ENCODE peak calls at places on chromosomes 7 and 10, in seven cellular contexts. E, J, P, D, H, C and W are unnamed samples. For H3K36me3 and H3K4me1, the result is how much of the 10 kb centered on the place peaks cover.

GRCh38 chr10:130430852-130431704 is 294.9 kb downstream of the GLRX3 start:
- DNase-seq in E (no peak), J (no peak), P (no peak), D (no peak), H (no peak), C (no peak), W (no peak)

GRCh38 chr7:27183682-27184341 is 1.2 kb downstream of the HOXA11 start:
- DNase-seq in E (no peak), J (no peak), P (no peak), D (peak), H (peak), C (peak), W (peak)

GRCh38 chr10:373516-374309 is 238.5 kb downstream of the ZMYND11 start:
- DNase-seq in E (no peak), J (peak), P (no peak), D (peak), H (no peak), C (peak), W (peak)

GRCh38 chr7:139915864-139916716 is 87.0 kb downstream of the TBXAS1 start:
- DNase-seq in E (no peak), J (peak), P (peak), D (peak), H (no peak), C (peak), W (peak)

GRCh38 chr7:100675581-100676350 is 2.2 kb downstream of the GNB2 start:
- DNase-seq in E (peak), J (peak), P (peak), D (peak), H (peak), C (peak), W (peak)

GRCh38 chr10:42637142-42637541 is 1.2 kb downstream of the ZNF33B start:
- DNase-seq in E (no peak), J (no peak), P (no peak), D (no peak), H (no peak), C (no peak), W (no peak)

GRCh38 chr10:103540722-103541121 is 47.2 kb downstream of the NEURL1 start:
- DNase-seq in E (no peak), J (no peak), P (no peak), D (no peak), H (peak), C (no peak), W (peak)

GRCh38 chr7:158816271-158816670 is 13.0 kb downstream of the ESYT2 start:
- DNase-seq in E (no peak), J (no peak), P (no peak), D (peak), H (no peak), C (no peak), W (no peak)

GRCh38 chr7:150947761-150948680 is 30.1 kb downstream of the KCNH2 start:
- DNase-seq in E (no peak), J (no peak), P (no peak), D (no peak), H (peak), C (no peak), W (peak)

GRCh38 chr7:139782932-139783331 is 5.1 kb upstream of the HIPK2 start:
- DNase-seq in E (no peak), J (no peak), P (no peak), D (no peak), H (no peak), C (no peak), W (no peak)

GRCh38 chr10:103763374-103764202 is 91.8 kb downstream of the SH3PXD2A start:
- DNase-seq in E (no peak), J (no peak), P (peak), D (peak), H (no peak), C (no peak), W (peak)

GRCh38 chr7:64867863-64868440 is 35.1 kb upstream of the ZNF273 start:
- DNase-seq in E (no peak), J (no peak), P (no peak), D (no peak), H (no peak), C (peak), W (no peak)

GRCh38 chr7:96310106-96310505 is 11.8 kb downstream of the SLC25A13 start:
- DNase-seq in E (no peak), J (no peak), P (no peak), D (peak), H (no peak), C (peak), W (peak)

GRCh38 chr7:28041508-28042314 is 138.9 kb downstream of the JAZF1 start:
- DNase-seq in E (no peak), J (no peak), P (no peak), D (peak), H (no peak), C (no peak), W (no peak)

GRCh38 chr7:128005117-128005516 is 26.1 kb downstream of the LRRC4 start:
- DNase-seq in E (no peak), J (no peak), P (no peak), D (no peak), H (no peak), C (no peak), W (no peak)

GRCh38 chr7:130943336-130943901 is 209.4 kb upstream of the KLF14 start:
- DNase-seq in E (no peak), J (no peak), P (no peak), D (peak), H (no peak), C (no peak), W (no peak)

GRCh38 chr7:43112088-43112940 is at the start of gene HECW1:
- DNase-seq in E (no peak), J (no peak), P (no peak), D (peak), H (no peak), C (no peak), W (no peak)

GRCh38 chr7:155281411-155281969 is 16.2 kb upstream of the INSIG1 start:
- DNase-seq in E (no peak), J (no peak), P (no peak), D (no peak), H (no peak), C (no peak), W (no peak)

GRCh38 chr7:41333506-41333905 is 369.4 kb downstream of the INHBA start:
- DNase-seq in E (no peak), J (no peak), P (no peak), D (peak), H (no peak), C (no peak), W (no peak)

GRCh38 chr10:130799532-130799931 is 512.0 kb downstream of the TCERG1L start:
- DNase-seq in E (no peak), J (no peak), P (no peak), D (no peak), H (peak), C (no peak), W (peak)

GRCh38 chr10:35347899-35348608 is 11.7 kb downstream of the CCNY start:
- DNase-seq in E (no peak), J (no peak), P (no peak), D (no peak), H (no peak), C (no peak), W (no peak)

GRCh38 chr10:593901-594457 is 95.5 kb downstream of the DIP2C start:
- DNase-seq in E (no peak), J (no peak), P (peak), D (no peak), H (no peak), C (peak), W (no peak)

GRCh38 chr10:97442277-97442676 is 3.5 kb downstream of the EXOSC1 start:
- DNase-seq in E (no peak), J (no peak), P (no peak), D (no peak), H (no peak), C (no peak), W (no peak)

GRCh38 chr7:30697716-30698460 is 15.6 kb upstream of the CRHR2 start:
- DNase-seq in E (no peak), J (no peak), P (no peak), D (no peak), H (peak), C (no peak), W (no peak)

GRCh38 chr7:137873524-137873923 is 26.8 kb upstream of the DGKI start:
- DNase-seq in E (no peak), J (no peak), P (no peak), D (peak), H (no peak), C (no peak), W (no peak)

GRCh38 chr7:137870078-137870477 is 23.3 kb upstream of the DGKI start:
- DNase-seq in E (no peak), J (no peak), P (no peak), D (no peak), H (no peak), C (no peak), W (no peak)

GRCh38 chr7:137870684-137871083 is 23.9 kb upstream of the DGKI start:
- DNase-seq in E (no peak), J (no peak), P (no peak), D (no peak), H (no peak), C (no peak), W (no peak)

GRCh38 chr7:137869260-137869659 is 22.5 kb upstream of the DGKI start:
- DNase-seq in E (no peak), J (no peak), P (no peak), D (no peak), H (no peak), C (no peak), W (no peak)

DNA sequence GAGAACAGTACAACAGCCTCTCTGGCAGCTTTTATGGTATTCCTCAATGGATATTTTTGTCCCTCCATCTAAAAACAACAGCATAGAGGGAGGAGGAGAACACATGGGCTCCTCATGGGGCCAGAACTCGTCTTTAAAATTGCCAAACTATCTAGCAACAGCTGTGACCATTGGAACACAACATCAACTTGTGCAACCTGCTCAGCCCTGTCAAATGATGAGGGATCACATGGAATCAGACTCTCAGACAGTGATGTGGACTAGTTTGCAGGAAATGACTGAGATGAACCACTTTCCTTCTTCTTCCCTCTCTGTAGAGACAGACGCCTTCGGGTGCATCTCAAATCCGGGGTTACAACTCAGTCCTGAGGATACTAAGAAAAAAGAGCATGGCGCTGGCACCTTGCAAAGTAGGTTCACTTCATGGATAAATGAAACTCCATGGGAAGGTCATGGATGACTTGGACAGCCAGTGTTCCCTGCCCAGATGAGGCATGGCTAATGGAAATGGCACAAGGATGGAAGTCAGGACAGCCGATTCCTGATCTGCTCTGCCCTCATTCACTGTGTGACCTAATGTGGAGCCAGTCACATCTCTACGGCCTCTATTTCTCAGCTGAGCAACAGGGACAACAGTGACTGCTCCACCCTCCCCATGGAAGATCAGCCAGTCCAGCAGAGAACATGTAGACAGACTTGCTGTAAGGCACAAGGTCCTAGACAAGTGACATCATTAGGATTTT is 24.6 kb upstream of the DGKI start:
- DNase-seq in E (no peak), J (no peak), P (no peak), D (peak), H (no peak), C (peak), W (no peak)
- H3K36me3 ChIP-seq in E (under half), J (under half), P (under half), D (half or more), H (under half), C (under half), W (under half)

GRCh38 chr10:79404231-79404609 is 41.2 kb downstream of the ZCCHC24 start:
- DNase-seq in E (no peak), J (no peak), P (peak), D (peak), H (peak), C (peak), W (peak)
- H3K4me1 ChIP-seq in E (under half), J (half or more), P (under half), D (half or more), H (half or more), C (half or more), W (half or more)

GRCh38 chr10:124622866-124623536 is 121.2 kb downstream of the FAM53B start:
- DNase-seq in E (no peak), J (no peak), P (no peak), D (no peak), H (no peak), C (no peak), W (no peak)
- H3K36me3 ChIP-seq in E (under half), J (under half), P (under half), D (under half), H (under half), C (under half), W (under half)

GRCh38 chr10:95328013-95328412 is 37.2 kb upstream of the PDLIM1 start:
- DNase-seq in E (no peak), J (no peak), P (no peak), D (peak), H (no peak), C (no peak), W (no peak)
- H3K4me1 ChIP-seq in E (under half), J (under half), P (under half), D (under half), H (under half), C (under half), W (under half)

DNA sequence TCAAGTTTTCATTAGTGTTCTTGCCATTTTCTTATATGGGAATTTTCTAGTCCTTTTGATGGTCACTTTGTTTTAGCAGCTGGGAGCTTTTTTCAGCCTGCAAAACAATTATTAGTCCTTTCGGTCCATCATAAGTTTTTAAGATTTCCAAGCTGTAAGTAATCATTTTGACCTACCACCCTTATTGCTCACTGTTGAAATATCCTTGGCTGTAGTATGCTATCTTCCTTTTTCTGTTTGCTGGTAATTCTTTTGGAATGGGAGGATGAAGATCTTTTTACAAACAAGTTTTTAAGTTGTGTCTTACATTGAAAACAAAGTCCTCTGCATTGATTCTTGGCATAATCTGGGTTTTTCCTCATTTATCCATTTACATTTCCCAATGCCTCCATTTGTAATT is 24.0 kb downstream of the BZW2 start:
- DNase-seq in E (no peak), J (no peak), P (no peak), D (peak), H (no peak), C (no peak), W (no peak)
- H3K36me3 ChIP-seq in E (under half), J (under half), P (under half), D (under half), H (under half), C (under half), W (under half)

GRCh38 chr10:70832852-70833542 is 17.2 kb downstream of the SGPL1 start:
- DNase-seq in E (no peak), J (no peak), P (no peak), D (peak), H (no peak), C (no peak), W (no peak)

GRCh38 chr10:70832236-70832635 is 16.5 kb downstream of the SGPL1 start:
- DNase-seq in E (no peak), J (no peak), P (no peak), D (peak), H (no peak), C (no peak), W (no peak)

GRCh38 chr10:70828923-70829322 is 13.2 kb downstream of the SGPL1 start:
- DNase-seq in E (no peak), J (peak), P (no peak), D (no peak), H (no peak), C (no peak), W (no peak)

GRCh38 chr10:70829543-70829942 is 13.8 kb downstream of the SGPL1 start:
- DNase-seq in E (no peak), J (no peak), P (no peak), D (no peak), H (no peak), C (no peak), W (no peak)

DNA sequence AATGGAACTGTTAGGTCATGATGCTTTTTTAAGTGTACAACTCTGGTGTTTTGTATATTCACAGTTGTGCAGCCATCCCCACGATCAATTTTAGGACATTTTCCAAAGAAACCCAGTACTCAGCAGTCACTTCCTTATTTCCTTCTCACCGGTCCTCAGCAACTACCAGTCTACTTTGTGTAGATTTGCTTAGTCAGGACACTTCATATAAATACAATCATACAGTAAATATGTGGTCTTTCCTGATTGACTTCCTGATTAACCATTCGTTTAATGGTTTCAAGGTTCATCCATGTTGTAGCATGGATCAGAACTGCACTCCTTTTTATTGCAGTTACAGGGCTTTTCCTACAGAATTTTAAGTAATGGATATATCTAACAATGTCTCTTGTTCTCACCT is 14.4 kb downstream of the SGPL1 start:
- DNase-seq in E (no peak), J (no peak), P (no peak), D (no peak), H (no peak), C (no peak), W (no peak)
- H3K4me1 ChIP-seq in E (half or more), J (under half), P (under half), D (under half), H (under half), C (under half), W (under half)

DNA sequence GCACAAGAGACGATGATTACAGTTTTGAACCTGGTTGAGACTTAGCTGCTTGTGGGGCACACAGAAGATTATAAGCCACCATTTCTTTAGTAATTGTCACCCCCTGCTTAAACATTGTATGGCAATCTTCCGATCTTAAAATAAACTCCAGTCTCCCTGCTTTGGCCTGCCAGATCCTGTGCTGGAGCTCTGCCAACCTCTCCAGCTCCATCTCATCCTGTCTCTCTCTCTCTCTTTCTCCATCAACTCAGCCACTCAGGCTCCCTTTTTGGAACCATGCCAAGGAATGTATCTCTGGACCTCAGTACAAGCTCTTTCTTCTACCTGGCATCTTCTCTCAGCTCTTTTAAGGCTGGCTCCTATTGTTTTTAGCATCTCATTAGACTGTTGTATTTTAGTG is 1053.2 kb downstream of the REEP3 start:
- DNase-seq in E (no peak), J (no peak), P (peak), D (no peak), H (no peak), C (no peak), W (peak)
- H3K36me3 ChIP-seq in E (under half), J (under half), P (under half), D (under half), H (under half), C (under half), W (under half)